ENCODE peak calls at places on chromosomes 2 and 18, in ten cellular contexts. U is upper lobe of left lung, Z is spleen, A is endothelial cell of umbilical vein, M is HCT116, L is sigmoid colon, P is GM23338, J is stomach, H is HL-60, F is GM12878. O is an unnamed sample.

GRCh38 chr18:51153659-51154371 is 43.7 kb downstream of the MEX3C start:
- DNase-seq in Z (peak; percentile 91), L (no peak), J (no peak), A (no peak), U (no peak), P (no peak), M (no peak), H (no peak), F (peak; percentile 62), O (peak; percentile 79)

GRCh38 chr2:135657806-135658582 is 83.7 kb upstream of the UBXN4 start:
- DNase-seq in P (no peak), J (no peak), U (no peak), A (no peak), L (no peak), Z (no peak), F (peak; percentile 38), H (no peak), M (no peak), O (no peak)

GRCh38 chr2:15893689-15894325 is 46.5 kb upstream of the MYCN start:
- DNase-seq in F (no peak), A (no peak), U (no peak), P (no peak), J (no peak), Z (no peak), M (no peak), H (no peak), L (no peak), O (no peak)

GRCh38 chr2:15584767-15585469 is 6.8 kb upstream of the DDX1 start:
- DNase-seq in Z (no peak), L (no peak), F (no peak), U (no peak), P (no peak), M (no peak), H (no peak), J (no peak), A (no peak), O (no peak)

GRCh38 chr2:163682695-163683094 is 53.1 kb downstream of the FIGN start:
- DNase-seq in M (no peak), P (peak; percentile 40), U (no peak), F (no peak), J (no peak), H (no peak), L (no peak), A (peak; percentile 66), Z (no peak), O (no peak)

GRCh38 chr18:13457327-13457726 is 238.8 kb downstream of the LDLRAD4 start:
- DNase-seq in A (peak; percentile 87), Z (no peak), J (peak; percentile 22), L (no peak), F (no peak), M (no peak), H (no peak), P (no peak), U (no peak), O (no peak)

GRCh38 chr18:64720781-64721464 is 572.0 kb upstream of the LINC00305 start:
- DNase-seq in Z (no peak), L (no peak), J (peak; percentile 27), F (no peak), M (no peak), H (no peak), U (no peak), A (no peak), P (no peak), O (peak; percentile 46)

GRCh38 chr18:38923136-38923535 is 1357.5 kb upstream of the CELF4 start:
- DNase-seq in H (no peak), L (no peak), P (peak; percentile 51), Z (no peak), M (no peak), J (no peak), F (no peak), A (no peak), U (no peak), O (no peak)

GRCh38 chr2:226137201-226137811 is 662.3 kb downstream of the IRS1 start:
- DNase-seq in A (no peak), F (no peak), L (no peak), P (no peak), H (peak; percentile 65), U (no peak), M (no peak), Z (no peak), J (no peak), O (no peak)

GRCh38 chr2:183124222-183124956 is at the start of gene NUP35:
- DNase-seq in J (peak; percentile 90), Z (peak; percentile 92), L (peak; percentile 92), U (peak; percentile 84), M (peak; percentile 88), P (peak; percentile 98), A (peak; percentile 98), F (peak; percentile 65), H (peak; percentile 84), O (peak; percentile 89)

GRCh38 chr2:178386951-178387602 is 63.9 kb downstream of the PRKRA start:
- DNase-seq in U (no peak), P (no peak), J (no peak), L (no peak), F (no peak), A (peak; percentile 82), Z (no peak), M (no peak), H (no peak), O (no peak)

GRCh38 chr18:62721837-62722795 is 6.8 kb downstream of the PHLPP1 start:
- DNase-seq in L (no peak), U (no peak), F (no peak), M (no peak), P (no peak), Z (no peak), J (no peak), A (no peak), H (no peak), O (no peak)

GRCh38 chr2:113858764-113859163 is 31.1 kb upstream of the ACTR3 start:
- DNase-seq in M (no peak), U (no peak), Z (no peak), H (no peak), J (no peak), F (no peak), L (no peak), P (no peak), A (no peak), O (no peak)

GRCh38 chr2:206728277-206729199 is 10.3 kb upstream of the DYTN start:
- DNase-seq in P (no peak), Z (no peak), L (no peak), J (no peak), A (no peak), M (peak; percentile 1), F (no peak), U (no peak), H (no peak), O (no peak)

GRCh38 chr18:49044898-49045297 is 94.1 kb upstream of the SMAD7 start:
- DNase-seq in Z (no peak), M (no peak), L (no peak), J (no peak), F (no peak), U (no peak), P (no peak), H (no peak), A (no peak), O (no peak)

GRCh38 chr2:36568533-36569246 is 29.3 kb downstream of the FEZ2 start:
- DNase-seq in J (no peak), L (no peak), Z (no peak), A (peak; percentile 95), P (peak; percentile 24), F (no peak), H (no peak), M (no peak), U (no peak), O (no peak)

GRCh38 chr2:171811229-171811628 is 82.8 kb downstream of the SLC25A12 start:
- DNase-seq in M (peak; percentile 8), F (no peak), P (peak; percentile 48), L (no peak), H (no peak), U (no peak), Z (no peak), A (peak; percentile 61), J (no peak), O (no peak)

GRCh38 chr2:186274936-186275575 is 211.0 kb upstream of the ZC3H15 start:
- DNase-seq in M (no peak), U (no peak), H (no peak), A (no peak), P (peak; percentile 41), Z (no peak), F (no peak), J (no peak), L (no peak), O (no peak)

GRCh38 chr2:73925853-73926492 is 707 bp upstream of the DGUOK start:
- DNase-seq in A (no peak), P (peak; percentile 26), L (peak; percentile 64), F (no peak), Z (no peak), U (no peak), H (no peak), M (no peak), J (peak; percentile 47), O (peak; percentile 81)
- H3K27ac ChIP-seq in A (no peak overlapping the region), P (no peak overlapping the region), L (peak overlapping the region; percentile 93), F (peak overlapping the region; percentile 87), Z (peak overlapping the region; percentile 97), U (peak overlapping the region; percentile 93), H (peak overlapping the region; percentile 88), M (peak overlapping the region; percentile 62), J (peak overlapping the region; percentile 98), O (peak overlapping the region; percentile 94)

DNA sequence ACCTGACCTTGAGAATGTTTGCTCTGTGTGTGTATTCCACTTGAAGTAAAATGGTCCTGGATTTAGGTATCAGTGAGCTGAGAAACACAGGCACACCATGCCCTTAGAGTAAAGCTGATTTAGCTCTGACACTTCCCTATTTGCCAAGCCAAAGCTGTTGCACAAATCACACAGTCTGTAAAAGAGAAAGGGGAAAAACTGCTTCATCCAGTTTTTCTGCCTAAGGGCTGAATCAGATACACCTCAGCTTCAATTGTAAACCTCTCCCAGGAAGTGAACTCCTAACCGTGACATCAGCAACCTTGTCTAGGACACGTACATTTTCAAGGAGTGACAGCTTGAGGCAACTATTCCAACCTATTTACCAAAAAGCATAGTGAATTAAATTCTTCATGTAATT is 150.4 kb downstream of the NR4A2 start:
- DNase-seq in A (no peak), H (no peak), F (no peak), Z (no peak), U (peak; percentile 58), L (no peak), P (no peak), J (peak; percentile 44), M (peak; percentile 92), O (peak; percentile 29)
- TF ChIP-seq POLR2AphosphoS5 in A (no peak), H (no peak), F (no peak), Z (no peak), U (no peak), L (no peak), P (no peak), J (peak; percentile 90), M (peak; percentile 71), O (peak; percentile 81)

DNA sequence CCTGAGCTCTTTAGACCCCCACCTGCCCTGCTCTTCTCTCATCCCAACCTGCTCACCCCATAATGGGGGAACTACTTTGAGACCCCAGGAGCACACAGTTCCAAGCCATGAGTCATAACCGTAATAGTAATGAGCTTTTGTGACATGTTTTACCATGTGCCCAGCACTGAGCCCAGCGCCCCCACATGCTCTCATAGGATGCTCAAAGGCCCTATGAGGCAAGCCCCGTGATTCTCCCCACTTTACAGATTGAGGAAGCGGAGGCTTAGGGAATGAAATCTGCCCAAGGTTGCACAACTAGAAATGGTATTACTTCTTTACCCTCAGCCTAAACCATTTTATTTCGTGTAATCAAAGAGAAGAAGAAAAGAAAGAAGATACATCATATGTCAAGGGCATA is 24.3 kb downstream of the BCL11A start:
- DNase-seq in J (no peak), U (peak; percentile 64), L (no peak), A (no peak), Z (no peak), P (no peak), H (no peak), F (no peak), M (no peak), O (no peak)
- H3K27ac ChIP-seq in J (peak overlapping the region; percentile 79), U (no peak overlapping the region), L (no peak overlapping the region), A (no peak overlapping the region), Z (peak overlapping the region; percentile 49), P (no peak overlapping the region), H (no peak overlapping the region), F (peak overlapping the region; percentile 15), M (no peak overlapping the region), O (peak overlapping the region; percentile 84)

GRCh38 chr2:70994445-70995226 is at the start of gene TEX261:
- DNase-seq in F (peak; percentile 34), L (peak; percentile 93), M (peak; percentile 71), A (peak; percentile 92), P (peak; percentile 95), U (peak; percentile 93), J (peak; percentile 92), H (peak; percentile 70), Z (peak; percentile 99), O (peak; percentile 93)
- TF ChIP-seq POLR2AphosphoS5 in F (no peak), L (peak; percentile 31), M (peak; percentile 73), A (peak; percentile 82), P (peak; percentile 56), U (peak; percentile 55), J (peak; percentile 69), H (peak; percentile 58), Z (peak; percentile 79), O (peak; percentile 40)

O was measured in transverse colon.